ENCODE peak calls at places on chromosomes 3 and 15, in six cellular contexts. M, G, B, R, S and H are unnamed samples.

GRCh38 chr15:58043192-58043903 is 22.2 kb downstream of the ALDH1A2 start:
- DNase-seq in G (peak), B (peak), M (peak), S (no peak), R (peak), H (peak)

GRCh38 chr3:115958531-115958930 is 335.2 kb downstream of the GAP43 start:
- DNase-seq in M (no peak), B (no peak), R (no peak), G (no peak), S (no peak), H (no peak)

GRCh38 chr15:77582763-77583162 is 49.9 kb downstream of the LINGO1 start:
- DNase-seq in R (no peak), S (peak), B (no peak), G (no peak), M (no peak), H (no peak)

GRCh38 chr15:40782609-40783227 is 12.9 kb downstream of the C15orf62 start:
- DNase-seq in R (peak), S (peak), M (no peak), B (peak), G (no peak), H (no peak)

GRCh38 chr3:183518446-183519185 is 36.9 kb downstream of the KLHL6 start:
- DNase-seq in R (no peak), G (no peak), M (no peak), B (no peak), S (no peak), H (no peak)

GRCh38 chr3:46516521-46516920 is 18.7 kb downstream of the RTP3 start:
- DNase-seq in R (no peak), G (no peak), S (no peak), B (no peak), M (no peak), H (peak)

GRCh38 chr3:81871358-81872152 is 110.1 kb upstream of the GBE1 start:
- DNase-seq in G (no peak), S (no peak), B (no peak), M (no peak), R (no peak), H (no peak)

GRCh38 chr3:190258634-190259033 is 63.6 kb downstream of the CLDN1 start:
- DNase-seq in B (no peak), S (no peak), R (no peak), M (peak), G (peak), H (peak)

GRCh38 chr3:38353151-38353550 is 6.6 kb downstream of the XYLB start:
- DNase-seq in B (no peak), G (peak), M (no peak), R (no peak), S (no peak), H (peak)

GRCh38 chr15:40826123-40827075 is 2.1 kb downstream of the PPP1R14D start:
- DNase-seq in R (no peak), G (no peak), S (no peak), B (no peak), M (no peak), H (no peak)

GRCh38 chr3:193544289-193544688 is 10.4 kb downstream of the ATP13A4 start:
- DNase-seq in G (no peak), R (no peak), S (no peak), M (no peak), B (no peak), H (no peak)

GRCh38 chr3:112973325-112974177 is 1.4 kb downstream of the CD200R1 start:
- DNase-seq in R (no peak), S (no peak), B (no peak), G (no peak), M (no peak), H (no peak)

GRCh38 chr3:86914651-86915050 is 76.3 kb downstream of the VGLL3 start:
- DNase-seq in S (no peak), M (no peak), B (no peak), G (no peak), R (no peak), H (no peak)

GRCh38 chr3:142509079-142509478 is 61.2 kb upstream of the XRN1 start:
- DNase-seq in G (no peak), S (no peak), R (no peak), M (no peak), B (no peak), H (no peak)

GRCh38 chr3:35194666-35195065 is 444.7 kb upstream of the ARPP21 start:
- DNase-seq in B (no peak), G (no peak), S (no peak), R (no peak), M (no peak), H (no peak)

GRCh38 chr3:17645074-17645698 is 97.2 kb downstream of the TBC1D5 start:
- DNase-seq in S (no peak), G (no peak), R (no peak), M (no peak), B (peak), H (peak)
- TF ChIP-seq CTCF in S (peak), G (peak), R (peak), M (peak), B (peak), H (peak)

GRCh38 chr3:32733631-32734229 is 48.7 kb downstream of the CNOT10 start:
- DNase-seq in G (no peak), S (no peak), B (no peak), M (no peak), R (no peak), H (peak)

DNA sequence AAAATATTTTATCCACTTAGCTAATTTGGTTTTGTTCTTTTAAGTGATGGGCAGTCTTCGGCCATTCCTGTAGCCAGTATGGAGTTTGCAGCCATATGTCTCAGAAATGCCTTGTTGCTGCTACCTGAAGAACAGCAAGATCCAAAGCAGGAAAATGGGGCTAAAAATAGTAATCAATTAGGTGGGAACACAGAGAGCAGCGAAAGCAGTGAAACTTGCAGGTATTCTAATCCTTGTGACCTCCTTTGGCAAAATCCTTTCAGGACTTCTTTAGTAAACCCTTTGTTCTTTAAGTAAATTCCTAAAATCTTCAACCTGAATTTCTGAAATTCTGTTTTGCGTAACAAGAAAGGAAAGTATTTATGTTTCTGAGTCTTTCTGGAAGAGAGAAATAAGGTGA is 49.8 kb downstream of the CNOT10 start:
- DNase-seq in S (no peak), G (no peak), R (no peak), M (no peak), B (no peak), H (no peak)
- H3K27ac ChIP-seq in S (no peak), G (no peak), R (no peak), M (no peak), B (no peak), H (no peak)

DNA sequence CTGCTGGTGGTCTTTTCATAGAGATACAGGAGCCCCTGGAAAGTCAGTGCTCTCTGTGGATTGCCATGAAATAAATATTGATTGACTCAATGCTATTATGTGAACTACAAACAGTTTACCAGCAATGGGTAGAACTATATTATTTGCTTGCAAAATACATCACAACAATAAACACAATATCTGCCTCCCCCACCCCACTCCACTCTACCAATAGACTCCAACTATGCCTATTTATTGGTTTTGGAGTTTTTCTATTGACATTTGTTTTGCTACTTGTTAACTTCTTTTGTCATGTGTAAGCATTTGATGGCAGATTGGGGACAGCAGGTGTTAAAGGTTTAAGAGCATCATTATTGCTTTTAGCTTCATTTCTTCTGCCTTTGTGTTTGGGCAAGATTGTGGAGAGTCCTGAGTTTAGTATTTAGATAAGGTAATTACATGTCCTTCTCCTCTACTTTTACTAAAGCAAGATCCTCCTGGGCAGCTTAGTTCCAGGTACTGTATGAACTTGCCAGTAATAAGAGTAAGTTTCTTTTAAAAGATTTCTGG is 8.3 kb downstream of the FNDC3B start:
- DNase-seq in G (no peak), R (no peak), M (no peak), B (no peak), S (no peak), H (no peak)
- H3K4me3 ChIP-seq in G (no peak), R (no peak), M (no peak), B (no peak), S (no peak), H (no peak)

GRCh38 chr15:34360298-34360697 is 6.7 kb downstream of the LPCAT4 start:
- DNase-seq in G (no peak), S (no peak), M (no peak), R (no peak), B (peak), H (no peak)

GRCh38 chr15:34359416-34359815 is 7.6 kb downstream of the LPCAT4 start:
- DNase-seq in B (peak), R (peak), S (no peak), G (peak), M (no peak), H (no peak)

GRCh38 chr15:34357653-34358052 is 9.3 kb downstream of the LPCAT4 start:
- DNase-seq in B (no peak), R (no peak), S (no peak), M (no peak), G (no peak), H (no peak)

GRCh38 chr15:34358948-34359347 is 8.0 kb downstream of the LPCAT4 start:
- DNase-seq in B (no peak), S (no peak), M (no peak), R (no peak), G (no peak), H (no peak)

GRCh38 chr15:34358367-34358766 is 8.6 kb downstream of the LPCAT4 start:
- DNase-seq in R (no peak), B (no peak), G (no peak), S (no peak), M (no peak), H (no peak)
- TF ChIP-seq CTCF in R (no peak), B (peak), G (no peak), S (no peak), M (peak), H (peak)